ENCODE peak calls at places on chromosomes 6 and 20, in ten cellular contexts. B, F, E, L, Z, T, Q, P, S and R are unnamed samples.

GRCh38 chr20:25076731-25077609 is 5.0 kb downstream of the VSX1 start:
- DNase-seq in Z (no peak), T (peak), B (peak), L (peak), F (no peak), P (no peak), E (no peak), Q (no peak), S (no peak), R (peak)

GRCh38 chr20:42191140-42191860 is 573.1 kb upstream of the CHD6 start:
- DNase-seq in L (no peak), Q (no peak), B (no peak), F (no peak), P (no peak), S (no peak), E (no peak), Z (no peak), T (peak), R (peak)

GRCh38 chr20:25484224-25484846 is 76.9 kb downstream of the GINS1 start:
- DNase-seq in Z (no peak), P (no peak), S (no peak), L (no peak), T (no peak), Q (no peak), E (no peak), F (no peak), B (no peak), R (no peak)

GRCh38 chr20:953742-954141 is 37.6 kb upstream of the ANGPT4 start:
- DNase-seq in Q (no peak), L (no peak), Z (no peak), P (no peak), T (peak), S (no peak), E (no peak), F (no peak), B (peak), R (peak)

GRCh38 chr6:35722121-35722761 is 14.6 kb upstream of the ARMC12 start:
- DNase-seq in Q (no peak), B (no peak), P (no peak), E (no peak), L (peak), T (no peak), Z (no peak), S (no peak), F (no peak), R (no peak)

GRCh38 chr6:30450908-30451818 is 38.1 kb upstream of the HLA-E start:
- DNase-seq in Q (peak), F (peak), E (peak), Z (peak), T (no peak), P (peak), S (peak), B (peak), L (peak), R (peak)

GRCh38 chr6:169654590-169655391 is 47.0 kb downstream of the WDR27 start:
- DNase-seq in S (peak), T (peak), B (peak), P (peak), E (peak), L (peak), F (peak), Q (peak), Z (peak), R (no peak)

GRCh38 chr6:14533446-14533845 is 415.9 kb downstream of the CD83 start:
- DNase-seq in S (no peak), Q (no peak), F (no peak), Z (no peak), L (no peak), E (no peak), T (no peak), P (no peak), B (peak), R (peak)

GRCh38 chr20:38260378-38261053 is at the start of gene KIAA1755:
- DNase-seq in F (no peak), E (no peak), B (peak), Q (no peak), T (peak), P (no peak), L (no peak), S (no peak), Z (no peak), R (peak)

GRCh38 chr20:36092424-36093024 is 62.0 kb upstream of the EPB41L1 start:
- DNase-seq in B (peak), F (peak), E (no peak), S (no peak), Z (no peak), T (peak), Q (peak), P (no peak), L (peak), R (no peak)

GRCh38 chr20:19212524-19213502 is at the start of gene SLC24A3:
- DNase-seq in B (peak), T (peak), E (peak), P (peak), Z (no peak), Q (no peak), L (peak), F (no peak), S (no peak), R (peak)

GRCh38 chr20:53677447-53678314 is 84.0 kb upstream of the ZNF217 start:
- DNase-seq in T (peak), S (no peak), P (no peak), Q (peak), F (no peak), E (no peak), L (peak), Z (no peak), B (peak), R (peak)

GRCh38 chr20:52923123-52923543 is 49.0 kb upstream of the TSHZ2 start:
- DNase-seq in F (no peak), P (no peak), B (peak), Z (no peak), E (no peak), S (no peak), T (no peak), Q (no peak), L (no peak), R (peak)

GRCh38 chr20:25486377-25486776 is 78.9 kb downstream of the GINS1 start:
- DNase-seq in F (no peak), Z (no peak), L (no peak), S (no peak), B (peak), T (peak), P (no peak), Q (no peak), E (no peak), R (no peak)

GRCh38 chr20:41232971-41233926 is 84.3 kb downstream of the ZHX3 start:
- DNase-seq in F (no peak), P (no peak), Q (no peak), Z (no peak), B (peak), E (no peak), T (no peak), S (no peak), L (no peak), R (peak)

GRCh38 chr6:131717815-131718214 is 7.0 kb upstream of the CTAGE9 start:
- DNase-seq in S (no peak), E (no peak), P (no peak), Z (no peak), Q (no peak), T (no peak), B (no peak), F (no peak), L (no peak), R (no peak)

GRCh38 chr20:415820-416322 is 7.8 kb downstream of the RBCK1 start:
- DNase-seq in S (no peak), L (no peak), Z (no peak), Q (no peak), B (no peak), E (no peak), P (no peak), F (no peak), T (no peak), R (no peak)

GRCh38 chr6:143059616-143060353 is 904 bp upstream of the AIG1 start:
- DNase-seq in Z (no peak), S (peak), L (peak), E (peak), P (no peak), B (peak), F (no peak), Q (peak), T (no peak), R (peak)

GRCh38 chr20:32354592-32355416 is 3.3 kb upstream of the ASXL1 start:
- DNase-seq in Z (no peak), L (no peak), S (no peak), Q (no peak), P (no peak), E (no peak), T (peak), B (peak), F (no peak), R (peak)

GRCh38 chr6:21754891-21755290 is 161.3 kb downstream of the SOX4 start:
- DNase-seq in Q (no peak), S (no peak), F (no peak), T (no peak), Z (no peak), E (no peak), L (no peak), P (no peak), B (peak), R (peak)

GRCh38 chr6:131844243-131844841 is 36.5 kb downstream of the ENPP1 start:
- DNase-seq in F (no peak), Q (no peak), S (no peak), E (no peak), L (no peak), B (peak), Z (no peak), P (no peak), T (no peak), R (no peak)

GRCh38 chr6:36599791-36600209 is 5.6 kb downstream of the SRSF3 start:
- DNase-seq in Q (peak), P (no peak), F (peak), T (peak), B (peak), Z (peak), E (peak), L (no peak), S (peak), R (no peak)

GRCh38 chr6:56437171-56437900 is 190.0 kb upstream of the COL21A1 start:
- DNase-seq in F (no peak), P (no peak), S (no peak), Q (no peak), L (no peak), T (no peak), E (no peak), Z (no peak), B (no peak), R (peak)

GRCh38 chr6:121810346-121811032 is 375.0 kb downstream of the GJA1 start:
- DNase-seq in L (no peak), S (no peak), E (no peak), Q (no peak), T (no peak), B (peak), P (no peak), F (no peak), Z (no peak), R (no peak)

GRCh38 chr6:154782245-154782644 is 49.0 kb downstream of the SCAF8 start:
- DNase-seq in T (no peak), E (no peak), S (no peak), F (no peak), Q (no peak), B (no peak), L (no peak), Z (no peak), P (no peak), R (no peak)

GRCh38 chr6:107101661-107102413 is 13.5 kb downstream of the BEND3 start:
- DNase-seq in B (no peak), T (no peak), F (no peak), Z (no peak), L (no peak), Q (no peak), P (no peak), S (no peak), E (no peak), R (no peak)

GRCh38 chr6:158422629-158423238 is 110.5 kb downstream of the TULP4 start:
- DNase-seq in E (no peak), B (no peak), T (no peak), F (no peak), L (no peak), S (no peak), Q (no peak), P (no peak), Z (no peak), R (no peak)

GRCh38 chr6:20056350-20056992 is 155.8 kb downstream of the MBOAT1 start:
- DNase-seq in Q (no peak), L (no peak), F (no peak), S (no peak), T (peak), Z (no peak), B (peak), E (no peak), P (peak), R (peak)

GRCh38 chr6:37456126-37456525 is 23.1 kb downstream of the CMTR1 start:
- DNase-seq in B (peak), F (no peak), P (no peak), S (no peak), L (no peak), Q (no peak), Z (no peak), T (no peak), E (no peak), R (peak)

GRCh38 chr6:106225581-106225980 is 100.0 kb downstream of the ATG5 start:
- DNase-seq in S (no peak), F (no peak), P (no peak), L (no peak), B (no peak), T (no peak), Q (no peak), Z (no peak), E (no peak), R (no peak)

GRCh38 chr6:136226674-136227377 is 23.3 kb downstream of the MTFR2 start:
- DNase-seq in Q (no peak), S (no peak), B (peak), P (no peak), E (no peak), L (no peak), T (no peak), Z (no peak), F (no peak), R (no peak)

GRCh38 chr6:13181398-13181797 is 146.9 kb downstream of the TBC1D7 start:
- DNase-seq in P (no peak), L (no peak), F (no peak), E (no peak), S (no peak), Z (no peak), T (no peak), Q (no peak), B (no peak), R (no peak)

GRCh38 chr6:8057263-8057662 is 6.9 kb downstream of the BLOC1S5 start:
- DNase-seq in S (no peak), Q (no peak), B (peak), F (no peak), Z (no peak), T (no peak), E (no peak), P (no peak), L (no peak), R (no peak)